ENCODE peak calls at places on chromosomes 2 and 18, in five cellular contexts. S, V, N, W and C are unnamed samples.

GRCh38 chr2:205685314-205686230 is 3.3 kb downstream of the NRP2 start:
- DNase-seq in W (no peak), V (no peak), N (no peak), S (no peak), C (no peak)

GRCh38 chr2:12717191-12717987 is 653 bp downstream of the TRIB2 start:
- DNase-seq in W (peak; percentile 56), V (no peak), N (peak; percentile 84), S (peak; percentile 54), C (peak; percentile 54)

GRCh38 chr2:191462370-191462769 is 215.6 kb upstream of the NABP1 start:
- DNase-seq in V (no peak), W (no peak), S (peak; percentile 12), N (no peak), C (no peak)

GRCh38 chr2:226002438-226002837 is 602.9 kb downstream of the NYAP2 start:
- DNase-seq in N (no peak), W (no peak), V (no peak), S (no peak), C (no peak)

GRCh38 chr2:46521215-46521683 is 41.9 kb downstream of the TMEM247 start:
- DNase-seq in S (peak; percentile 57), V (peak; percentile 51), W (peak; percentile 15), N (no peak), C (no peak)

GRCh38 chr2:241507430-241508239 is 749 bp downstream of the STK25 start:
- DNase-seq in N (peak; percentile 64), W (peak; percentile 0), V (no peak), S (peak; percentile 39), C (no peak)

GRCh38 chr2:8615252-8616083 is 66.4 kb upstream of the ID2 start:
- DNase-seq in N (no peak), V (peak; percentile 16), W (no peak), S (no peak), C (no peak)

GRCh38 chr2:159139216-159139933 is 147.1 kb downstream of the WDSUB1 start:
- DNase-seq in V (no peak), S (no peak), N (no peak), W (no peak), C (no peak)

GRCh38 chr2:179240481-179241451 is 23.9 kb downstream of the SESTD1 start:
- DNase-seq in W (no peak), N (no peak), S (no peak), V (no peak), C (no peak)

GRCh38 chr18:44917865-44918476 is 237.3 kb downstream of the SETBP1 start:
- DNase-seq in N (no peak), W (no peak), S (no peak), V (no peak), C (no peak)

GRCh38 chr18:43525149-43525548 is 247.9 kb upstream of the SYT4 start:
- DNase-seq in N (no peak), W (no peak), V (no peak), S (no peak), C (no peak)

GRCh38 chr2:99066602-99067001 is 74.9 kb upstream of the C2orf15 start:
- DNase-seq in W (peak; percentile 81), V (no peak), N (peak; percentile 79), S (peak; percentile 38), C (no peak)

GRCh38 chr2:67309281-67309680 is 87.9 kb upstream of the ETAA1 start:
- DNase-seq in S (no peak), W (no peak), N (no peak), V (no peak), C (no peak)

GRCh38 chr2:79855264-79856006 is 342.6 kb downstream of the CTNNA2 start:
- DNase-seq in W (peak; percentile 42), S (peak; percentile 25), N (peak; percentile 51), V (no peak), C (no peak)

GRCh38 chr18:47418746-47419145 is 167.3 kb upstream of the SKOR2 start:
- DNase-seq in N (no peak), V (no peak), W (no peak), S (no peak), C (no peak)

GRCh38 chr18:51647942-51648341 is 450.5 kb upstream of the MEX3C start:
- DNase-seq in V (no peak), N (no peak), W (no peak), S (no peak), C (no peak)

GRCh38 chr18:36757081-36757480 is 71.7 kb downstream of the TPGS2 start:
- DNase-seq in N (peak; percentile 76), S (no peak), W (peak; percentile 53), V (no peak), C (peak; percentile 28)

GRCh38 chr2:58481670-58482069 is 240.5 kb upstream of the FANCL start:
- DNase-seq in S (no peak), N (no peak), W (no peak), V (no peak), C (no peak)